ENCODE peak calls at places on chromosomes 5 and 9, in five cellular contexts. One of them, this sample, is unnamed. For H3K27me3, the result is how much of the 10 kb centered on the place peaks cover.

GRCh38 chr5:60223342-60223741 is 329.8 kb upstream of the PDE4D start:
- DNase-seq in heart left ventricle: no peak
- DNase-seq in spleen: no peak
- DNase-seq in IMR-90: no peak
- DNase-seq in uterus: no peak
- DNase-seq in this sample: no peak

GRCh38 chr9:93154293-93154903 is 20.3 kb upstream of the NINJ1 start:
- DNase-seq in heart left ventricle: no peak
- DNase-seq in spleen: peak
- DNase-seq in IMR-90: no peak
- DNase-seq in uterus: no peak
- DNase-seq in this sample: no peak

GRCh38 chr5:140988036-140988997 is 22.0 kb downstream of the PCDHAC2 start:
- DNase-seq in heart left ventricle: no peak
- DNase-seq in spleen: no peak
- DNase-seq in IMR-90: no peak
- DNase-seq in uterus: no peak
- DNase-seq in this sample: no peak

GRCh38 chr5:6193315-6193714 is 185.0 kb downstream of the MED10 start:
- DNase-seq in heart left ventricle: no peak
- DNase-seq in spleen: no peak
- DNase-seq in IMR-90: no peak
- DNase-seq in uterus: no peak
- DNase-seq in this sample: no peak

GRCh38 chr9:86573886-86574285 is 219.7 kb upstream of the TUT7 start:
- DNase-seq in heart left ventricle: no peak
- DNase-seq in spleen: no peak
- DNase-seq in IMR-90: peak
- DNase-seq in uterus: no peak
- DNase-seq in this sample: no peak

GRCh38 chr5:17189381-17190036 is 27.9 kb upstream of the BASP1 start:
- DNase-seq in heart left ventricle: peak
- DNase-seq in spleen: peak
- DNase-seq in IMR-90: peak
- DNase-seq in uterus: peak
- DNase-seq in this sample: peak

GRCh38 chr5:64532657-64533056 is 26.8 kb downstream of the RGS7BP start:
- DNase-seq in heart left ventricle: no peak
- DNase-seq in spleen: no peak
- DNase-seq in IMR-90: no peak
- DNase-seq in uterus: no peak
- DNase-seq in this sample: no peak

GRCh38 chr9:79651251-79651795 is 79.6 kb downstream of the TLE4 start:
- DNase-seq in heart left ventricle: no peak
- DNase-seq in spleen: peak
- DNase-seq in IMR-90: no peak
- DNase-seq in uterus: no peak
- DNase-seq in this sample: no peak

GRCh38 chr9:95005276-95006141 is 279.0 kb downstream of the AOPEP start:
- DNase-seq in heart left ventricle: no peak
- DNase-seq in spleen: no peak
- DNase-seq in IMR-90: no peak
- DNase-seq in uterus: no peak
- DNase-seq in this sample: no peak

GRCh38 chr9:92146610-92147009 is 31.4 kb upstream of the SPTLC1 start:
- DNase-seq in heart left ventricle: no peak
- DNase-seq in spleen: no peak
- DNase-seq in IMR-90: peak
- DNase-seq in uterus: no peak
- DNase-seq in this sample: no peak

GRCh38 chr5:103867857-103868598 is 305.4 kb upstream of the NUDT12 start:
- DNase-seq in heart left ventricle: no peak
- DNase-seq in spleen: no peak
- DNase-seq in IMR-90: no peak
- DNase-seq in uterus: no peak
- DNase-seq in this sample: no peak

GRCh38 chr9:131668439-131669233 is 71.2 kb downstream of the RAPGEF1 start:
- DNase-seq in heart left ventricle: peak
- DNase-seq in spleen: peak
- DNase-seq in IMR-90: peak
- DNase-seq in uterus: peak
- DNase-seq in this sample: peak

GRCh38 chr5:140857177-140857986 is 1.7 kb downstream of the PCDHA10 start:
- DNase-seq in heart left ventricle: no peak
- DNase-seq in spleen: no peak
- DNase-seq in IMR-90: no peak
- DNase-seq in uterus: no peak
- DNase-seq in this sample: no peak

GRCh38 chr9:15469406-15469805 is 41.4 kb downstream of the PSIP1 start:
- DNase-seq in heart left ventricle: no peak
- DNase-seq in spleen: no peak
- DNase-seq in IMR-90: peak
- DNase-seq in uterus: no peak
- DNase-seq in this sample: no peak

GRCh38 chr5:134127376-134127861 is 12.9 kb downstream of the TCF7 start:
- DNase-seq in heart left ventricle: peak
- DNase-seq in spleen: peak
- DNase-seq in IMR-90: peak
- DNase-seq in uterus: no peak
- DNase-seq in this sample: no peak

GRCh38 chr9:94757158-94757557 is 30.7 kb downstream of the AOPEP start:
- DNase-seq in heart left ventricle: no peak
- DNase-seq in spleen: no peak
- DNase-seq in IMR-90: peak
- DNase-seq in uterus: no peak
- DNase-seq in this sample: no peak

GRCh38 chr5:120818128-120818527 is 354.0 kb downstream of the PRR16 start:
- DNase-seq in heart left ventricle: no peak
- DNase-seq in spleen: no peak
- DNase-seq in IMR-90: no peak
- DNase-seq in uterus: no peak
- DNase-seq in this sample: no peak

GRCh38 chr5:1226839-1227238 is 1.7 kb downstream of the SLC6A18 start:
- DNase-seq in heart left ventricle: no peak
- DNase-seq in spleen: no peak
- DNase-seq in IMR-90: no peak
- DNase-seq in uterus: no peak
- DNase-seq in this sample: no peak

GRCh38 chr9:70021026-70021571 is 22.5 kb upstream of the MAMDC2 start:
- DNase-seq in heart left ventricle: peak
- DNase-seq in spleen: no peak
- DNase-seq in IMR-90: peak
- DNase-seq in uterus: peak
- DNase-seq in this sample: no peak

GRCh38 chr5:27854243-27854852 is 816.0 kb upstream of the CDH9 start:
- DNase-seq in heart left ventricle: no peak
- DNase-seq in spleen: no peak
- DNase-seq in IMR-90: no peak
- DNase-seq in uterus: no peak
- DNase-seq in this sample: no peak

GRCh38 chr5:176536132-176536901 is 885 bp downstream of the RNF44 start:
- DNase-seq in heart left ventricle: peak
- DNase-seq in spleen: peak
- DNase-seq in IMR-90: peak
- DNase-seq in uterus: peak
- DNase-seq in this sample: peak

GRCh38 chr9:89475891-89476440 is 21.9 kb downstream of the SEMA4D start:
- DNase-seq in heart left ventricle: no peak
- DNase-seq in spleen: no peak
- DNase-seq in IMR-90: no peak
- DNase-seq in uterus: no peak
- DNase-seq in this sample: peak

GRCh38 chr9:129612123-129612522 is 8.8 kb downstream of the C9orf50 start:
- DNase-seq in heart left ventricle: no peak
- DNase-seq in spleen: peak
- DNase-seq in IMR-90: no peak
- DNase-seq in uterus: no peak
- DNase-seq in this sample: no peak

GRCh38 chr9:129609486-129610192 is 11.3 kb downstream of the C9orf50 start:
- DNase-seq in heart left ventricle: peak
- DNase-seq in spleen: peak
- DNase-seq in IMR-90: no peak
- DNase-seq in uterus: peak
- DNase-seq in this sample: peak

GRCh38 chr9:129610193-129610472 is 10.8 kb downstream of the C9orf50 start:
- DNase-seq in heart left ventricle: no peak
- DNase-seq in spleen: no peak
- DNase-seq in IMR-90: no peak
- DNase-seq in uterus: peak
- DNase-seq in this sample: no peak

GRCh38 chr9:129611302-129611800 is 9.6 kb downstream of the C9orf50 start:
- DNase-seq in heart left ventricle: no peak
- DNase-seq in spleen: no peak
- DNase-seq in IMR-90: no peak
- DNase-seq in uterus: no peak
- DNase-seq in this sample: no peak

GRCh38 chr9:129610473-129611301 is 10.2 kb downstream of the C9orf50 start:
- DNase-seq in heart left ventricle: peak
- DNase-seq in spleen: peak
- DNase-seq in IMR-90: peak
- DNase-seq in uterus: peak
- DNase-seq in this sample: peak
- TF ChIP-seq POLR2A in heart left ventricle: no peak
- TF ChIP-seq POLR2A in spleen: no peak
- TF ChIP-seq POLR2A in IMR-90: peak
- TF ChIP-seq POLR2A in uterus: peak
- TF ChIP-seq POLR2A in this sample: no peak

GRCh38 chr5:178286226-178287090 is 53.9 kb upstream of the PHYKPL start:
- DNase-seq in heart left ventricle: no peak
- DNase-seq in spleen: peak
- DNase-seq in IMR-90: no peak
- DNase-seq in uterus: no peak
- DNase-seq in this sample: no peak
- H3K27me3 ChIP-seq in heart left ventricle: under half
- H3K27me3 ChIP-seq in spleen: under half
- H3K27me3 ChIP-seq in IMR-90: under half
- H3K27me3 ChIP-seq in uterus: under half
- H3K27me3 ChIP-seq in this sample: under half

GRCh38 chr5:83922699-83923098 is 202.0 kb upstream of the HAPLN1 start:
- DNase-seq in heart left ventricle: no peak
- DNase-seq in spleen: no peak
- DNase-seq in IMR-90: no peak
- DNase-seq in uterus: no peak
- DNase-seq in this sample: no peak
- TF ChIP-seq CTCF in heart left ventricle: no peak
- TF ChIP-seq CTCF in spleen: no peak
- TF ChIP-seq CTCF in IMR-90: no peak
- TF ChIP-seq CTCF in uterus: no peak
- TF ChIP-seq CTCF in this sample: no peak

DNA sequence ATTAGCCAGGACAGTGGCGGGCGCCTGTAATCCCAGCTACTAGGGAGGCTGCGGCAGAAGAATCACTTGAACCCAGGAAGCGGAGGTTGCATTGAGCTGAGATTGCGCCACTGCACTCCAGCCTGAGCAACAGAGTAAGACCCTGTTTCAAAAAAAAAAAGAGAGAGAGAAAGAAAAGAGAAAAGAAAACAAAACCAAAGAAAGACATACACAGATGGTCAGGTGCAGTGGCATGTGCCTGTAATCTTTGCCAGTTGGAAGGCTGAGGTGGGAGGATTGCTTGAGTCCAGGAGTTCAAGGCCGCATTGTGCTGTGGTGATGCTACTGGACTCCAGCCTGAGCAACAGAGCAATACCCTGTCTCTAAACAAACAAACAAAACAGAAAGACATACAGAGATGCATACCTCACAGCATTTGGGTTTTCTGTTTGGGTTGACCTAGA is 10.0 kb upstream of the PSAT1 start:
- DNase-seq in heart left ventricle: no peak
- DNase-seq in spleen: no peak
- DNase-seq in IMR-90: no peak
- DNase-seq in uterus: no peak
- DNase-seq in this sample: no peak
- TF ChIP-seq POLR2A in heart left ventricle: no peak
- TF ChIP-seq POLR2A in spleen: no peak
- TF ChIP-seq POLR2A in IMR-90: no peak
- TF ChIP-seq POLR2A in uterus: no peak
- TF ChIP-seq POLR2A in this sample: no peak

GRCh38 chr5:169628891-169629290 is 8.2 kb upstream of the DOCK2 start:
- DNase-seq in heart left ventricle: no peak
- DNase-seq in spleen: no peak
- DNase-seq in IMR-90: peak
- DNase-seq in uterus: no peak
- DNase-seq in this sample: no peak

GRCh38 chr5:169632946-169633345 is 4.1 kb upstream of the DOCK2 start:
- DNase-seq in heart left ventricle: no peak
- DNase-seq in spleen: no peak
- DNase-seq in IMR-90: no peak
- DNase-seq in uterus: no peak
- DNase-seq in this sample: no peak

GRCh38 chr5:169627551-169627950 is 9.5 kb upstream of the DOCK2 start:
- DNase-seq in heart left ventricle: no peak
- DNase-seq in spleen: no peak
- DNase-seq in IMR-90: no peak
- DNase-seq in uterus: no peak
- DNase-seq in this sample: no peak

GRCh38 chr5:169631360-169631759 is 5.7 kb upstream of the DOCK2 start:
- DNase-seq in heart left ventricle: no peak
- DNase-seq in spleen: no peak
- DNase-seq in IMR-90: peak
- DNase-seq in uterus: no peak
- DNase-seq in this sample: no peak

DNA sequence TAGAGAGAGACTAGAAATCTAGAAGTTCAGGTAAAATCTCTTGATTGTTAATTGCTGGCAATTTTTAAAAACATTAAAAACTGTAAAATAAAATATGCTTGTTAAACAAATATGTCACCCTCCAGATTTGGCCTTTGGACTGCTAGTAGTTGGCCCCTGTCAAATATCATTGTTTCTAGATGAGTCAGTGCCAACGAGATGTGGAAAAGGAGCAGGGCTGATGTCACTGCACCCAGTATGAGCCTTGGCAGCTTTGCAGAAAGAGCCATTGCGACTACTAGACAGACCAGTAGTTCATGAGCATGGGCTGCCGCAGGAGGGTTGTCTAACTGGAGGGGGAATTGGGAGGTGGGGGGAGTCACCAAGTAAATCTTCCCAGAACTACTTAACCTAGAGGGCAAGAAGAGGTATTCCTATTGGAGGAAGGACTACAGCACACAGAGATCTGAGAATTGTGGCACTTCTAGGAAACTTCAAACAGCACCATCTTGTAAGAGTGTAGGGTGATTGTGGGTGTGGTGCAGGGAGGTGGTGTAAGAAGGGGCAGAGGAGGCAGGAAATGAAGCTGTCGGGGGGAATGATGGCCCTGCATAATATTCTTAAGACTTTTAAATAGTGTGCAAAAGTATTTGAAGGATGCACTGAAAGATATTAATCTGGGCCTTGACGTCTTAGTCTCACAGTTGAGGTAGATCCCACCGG is 7.1 kb upstream of the DOCK2 start:
- DNase-seq in heart left ventricle: peak
- DNase-seq in spleen: no peak
- DNase-seq in IMR-90: peak
- DNase-seq in uterus: no peak
- DNase-seq in this sample: no peak
- H3K27me3 ChIP-seq in heart left ventricle: under half
- H3K27me3 ChIP-seq in spleen: under half
- H3K27me3 ChIP-seq in IMR-90: under half
- H3K27me3 ChIP-seq in uterus: under half
- H3K27me3 ChIP-seq in this sample: under half

GRCh38 chr5:172736524-172737135 is 34.4 kb downstream of the DUSP1 start:
- DNase-seq in heart left ventricle: no peak
- DNase-seq in spleen: no peak
- DNase-seq in IMR-90: no peak
- DNase-seq in uterus: no peak
- DNase-seq in this sample: no peak
- TF ChIP-seq CTCF in heart left ventricle: no peak
- TF ChIP-seq CTCF in spleen: no peak
- TF ChIP-seq CTCF in IMR-90: no peak
- TF ChIP-seq CTCF in uterus: no peak
- TF ChIP-seq CTCF in this sample: no peak

GRCh38 chr9:124280176-124280691 is 22.5 kb downstream of the NEK6 start:
- DNase-seq in heart left ventricle: peak
- DNase-seq in spleen: no peak
- DNase-seq in IMR-90: peak
- DNase-seq in uterus: peak
- DNase-seq in this sample: peak
- TF ChIP-seq POLR2A in heart left ventricle: no peak
- TF ChIP-seq POLR2A in spleen: no peak
- TF ChIP-seq POLR2A in IMR-90: no peak
- TF ChIP-seq POLR2A in uterus: no peak
- TF ChIP-seq POLR2A in this sample: no peak

This sample was measured in Peyer's patch.